ENCODE peak calls at places on chromosomes 6 and 20, in six cellular contexts. N, X, J, W, B and L are unnamed samples.

GRCh38 chr6:14673201-14673600 is 555.6 kb downstream of the CD83 start:
- DNase-seq in N (no peak), X (no peak), J (no peak), W (no peak), B (no peak), L (no peak)

GRCh38 chr6:154638369-154638768 is 94.8 kb upstream of the SCAF8 start:
- DNase-seq in N (no peak), X (no peak), J (no peak), W (no peak), B (no peak), L (no peak)

GRCh38 chr6:153980176-153980575 is 58.9 kb upstream of the OPRM1 start:
- DNase-seq in N (no peak), X (no peak), J (no peak), W (no peak), B (no peak), L (no peak)

GRCh38 chr6:131861356-131861755 is 53.5 kb downstream of the ENPP1 start:
- DNase-seq in N (no peak), X (no peak), J (no peak), W (no peak), B (no peak), L (no peak)

GRCh38 chr20:38649275-38649891 is 47.8 kb downstream of the ARHGAP40 start:
- DNase-seq in N (peak), X (no peak), J (peak), W (no peak), B (no peak), L (no peak)

GRCh38 chr6:34333858-34334257 is 58.6 kb downstream of the NUDT3 start:
- DNase-seq in N (no peak), X (no peak), J (no peak), W (no peak), B (no peak), L (no peak)

GRCh38 chr6:25835442-25836283 is 3.8 kb upstream of the SLC17A1 start:
- DNase-seq in N (peak), X (peak), J (no peak), W (no peak), B (no peak), L (no peak)

GRCh38 chr20:36974660-36975059 is 23.2 kb upstream of the SAMHD1 start:
- DNase-seq in N (no peak), X (no peak), J (no peak), W (no peak), B (no peak), L (no peak)

GRCh38 chr6:12138377-12138776 is 126.3 kb downstream of the HIVEP1 start:
- DNase-seq in N (peak), X (no peak), J (no peak), W (no peak), B (no peak), L (no peak)

GRCh38 chr20:7085448-7085847 is 318.0 kb downstream of the BMP2 start:
- DNase-seq in N (no peak), X (no peak), J (no peak), W (no peak), B (no peak), L (peak)

GRCh38 chr20:55744896-55745295 is 260.4 kb downstream of the CBLN4 start:
- DNase-seq in N (no peak), X (peak), J (no peak), W (no peak), B (no peak), L (no peak)

GRCh38 chr6:63597142-63598000 is 25.1 kb downstream of the LOC128125822 start:
- DNase-seq in N (no peak), X (no peak), J (no peak), W (no peak), B (no peak), L (no peak)

GRCh38 chr6:169723200-169723909 is 945 bp downstream of the PHF10 start:
- DNase-seq in N (peak), X (peak), J (peak), W (peak), B (peak), L (peak)

GRCh38 chr6:89051725-89052124 is 28.8 kb upstream of the PNRC1 start:
- DNase-seq in N (no peak), X (no peak), J (no peak), W (no peak), B (no peak), L (no peak)

DNA sequence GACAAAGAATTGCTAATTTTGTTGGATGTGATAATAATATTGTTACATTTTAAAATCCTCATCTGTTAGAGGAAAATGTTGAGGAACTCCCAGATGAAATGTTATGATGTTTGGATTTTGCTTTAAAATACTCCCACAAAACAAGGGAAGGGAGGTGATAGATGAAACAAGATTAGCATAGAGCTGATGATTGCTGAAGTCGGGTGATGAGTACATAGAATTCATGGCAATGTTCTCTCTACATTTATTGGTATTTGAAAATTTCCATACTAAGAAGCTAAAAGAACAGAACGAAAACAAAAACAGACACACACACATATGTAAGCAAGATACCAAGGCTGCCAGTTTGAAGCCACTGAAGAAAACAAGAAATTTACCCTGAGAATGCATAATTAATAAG is 1.6 kb downstream of the GSTA4 start:
- DNase-seq in N (no peak), X (no peak), J (no peak), W (no peak), B (no peak), L (no peak)
- H3K4me3 ChIP-seq in N (peak), X (peak), J (peak), W (peak), B (peak), L (peak)

DNA sequence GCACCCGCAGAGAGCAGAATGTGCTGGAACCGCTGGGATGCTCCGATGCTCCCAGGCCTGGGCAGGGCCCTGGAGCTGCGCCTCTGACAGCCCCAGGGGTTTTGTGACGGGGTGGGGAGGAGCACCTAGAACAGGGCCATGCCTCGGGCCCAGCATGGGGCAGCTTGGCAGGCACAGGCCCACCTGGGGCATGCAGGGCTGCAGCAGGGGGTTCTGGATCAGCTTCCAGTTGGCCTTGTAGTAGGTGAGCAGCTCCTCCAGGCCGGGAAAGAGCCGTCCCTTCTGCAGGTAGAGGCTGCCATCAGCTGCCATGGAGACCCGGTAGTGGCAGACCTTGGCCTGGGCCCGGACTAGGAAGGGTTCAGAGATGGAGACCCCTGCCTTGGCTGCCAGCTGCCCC is 4.4 kb downstream of the SRMS start:
- DNase-seq in N (no peak), X (no peak), J (no peak), W (no peak), B (no peak), L (no peak)
- TF ChIP-seq EP300 in N (no peak), X (no peak), J (no peak), W (no peak), B (no peak), L (no peak)

GRCh38 chr6:4780360-4780812 is 4.2 kb downstream of the CDYL start:
- DNase-seq in N (no peak), X (no peak), J (no peak), W (no peak), B (no peak), L (peak)

GRCh38 chr6:4776967-4777925 is 1.0 kb downstream of the CDYL start:
- DNase-seq in N (no peak), X (peak), J (no peak), W (no peak), B (no peak), L (peak)

GRCh38 chr6:4781967-4782537 is 5.8 kb downstream of the CDYL start:
- DNase-seq in N (no peak), X (no peak), J (no peak), W (no peak), B (no peak), L (no peak)

GRCh38 chr6:4778086-4778485 is 1.9 kb downstream of the CDYL start:
- DNase-seq in N (no peak), X (no peak), J (no peak), W (no peak), B (no peak), L (no peak)

DNA sequence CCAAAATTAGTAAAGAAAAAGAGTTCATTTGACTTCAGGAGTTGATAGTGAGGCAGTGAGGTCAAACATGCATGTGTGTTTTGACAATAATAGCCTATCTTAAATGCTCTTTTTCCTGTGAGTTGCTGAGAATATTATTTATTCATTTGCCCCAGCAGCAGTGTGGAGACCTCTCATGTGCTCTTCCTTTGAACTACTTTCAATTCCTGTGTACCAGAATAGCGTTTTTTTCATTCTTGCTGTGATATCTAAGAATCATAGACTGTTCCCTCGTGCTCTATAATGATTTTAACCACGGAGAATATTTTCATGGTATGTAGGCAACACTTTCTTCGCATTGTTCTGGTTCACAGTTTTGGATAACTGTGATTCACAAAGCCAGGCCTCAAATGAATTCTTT is 5.2 kb downstream of the CDYL start:
- DNase-seq in N (no peak), X (no peak), J (no peak), W (no peak), B (no peak), L (no peak)
- H3K4me3 ChIP-seq in N (no peak), X (no peak), J (no peak), W (no peak), B (no peak), L (no peak)

GRCh38 chr20:4601630-4602296 is 119.9 kb upstream of the PRND start:
- DNase-seq in N (no peak), X (no peak), J (peak), W (no peak), B (no peak), L (peak)
- TF ChIP-seq EP300 in N (no peak), X (no peak), J (no peak), W (no peak), B (no peak), L (no peak)

DNA sequence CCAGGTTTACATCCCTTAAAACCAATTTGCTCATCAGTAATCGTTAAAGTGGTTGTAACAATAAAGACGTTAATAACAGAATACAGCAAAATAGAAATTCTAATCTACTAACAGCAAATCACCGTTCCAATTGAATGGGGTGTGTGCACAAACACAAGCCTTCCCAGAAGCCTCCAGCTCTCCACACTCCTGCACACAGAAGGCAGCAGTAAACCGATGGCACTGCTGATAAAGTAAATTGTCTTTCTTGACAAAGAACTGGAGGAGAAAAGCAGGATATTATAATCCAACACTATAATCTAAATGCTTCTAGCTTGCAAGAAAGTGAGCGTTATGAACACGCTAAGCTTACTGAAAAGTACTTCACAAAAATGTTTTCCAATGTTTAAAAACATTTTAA is 7.0 kb downstream of the ZNF217 start:
- DNase-seq in N (no peak), X (no peak), J (no peak), W (no peak), B (peak), L (peak)
- H3K4me3 ChIP-seq in N (no peak), X (no peak), J (no peak), W (no peak), B (no peak), L (peak)

DNA sequence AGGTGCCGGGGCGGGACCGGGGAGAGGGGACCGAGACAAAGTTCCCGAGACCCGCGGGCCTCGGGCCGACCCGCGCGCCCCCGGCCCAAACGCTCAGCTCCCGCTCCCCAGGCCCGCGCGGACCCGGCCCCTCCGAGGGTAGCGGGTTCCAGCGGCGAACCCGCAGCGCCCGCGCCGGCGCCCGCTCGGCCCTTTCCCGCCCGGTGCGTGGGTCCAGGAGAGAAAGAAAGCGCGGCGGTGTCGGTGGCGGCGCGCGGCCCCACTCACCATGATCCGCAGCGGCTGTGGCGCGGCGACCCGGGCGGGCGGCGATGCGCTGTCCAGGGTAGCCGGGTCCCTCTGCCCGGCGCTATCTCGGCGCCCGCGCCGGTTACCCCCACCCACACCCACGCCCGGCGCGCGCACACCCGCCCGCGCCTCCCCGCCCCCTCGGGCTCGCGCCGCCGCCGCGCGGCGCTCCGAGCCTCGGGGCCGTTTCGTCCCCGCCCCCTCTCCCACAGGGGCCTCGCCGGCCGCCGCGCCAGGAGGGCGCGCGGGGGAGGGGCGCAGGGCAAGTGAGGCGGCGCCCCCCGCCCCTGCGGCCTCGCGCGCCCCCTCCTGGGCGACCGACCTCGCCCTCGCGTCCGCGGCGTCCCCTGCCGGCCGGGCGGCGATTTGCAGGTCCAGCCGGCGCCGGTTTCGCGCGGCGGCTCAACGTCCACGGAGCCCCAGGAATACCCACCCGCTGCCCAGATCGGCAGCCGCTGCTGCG is at the start of gene ELOVL2:
- DNase-seq in N (peak), X (no peak), J (peak), W (no peak), B (no peak), L (no peak)
- TF ChIP-seq EP300 in N (no peak), X (no peak), J (no peak), W (no peak), B (no peak), L (no peak)